ENCODE peak calls at places on chromosome 5, in four cellular contexts. D is activated CD4-positive, CD25-positive, alpha-beta regulatory T cell treated with anti-CD3 and anti-CD28 coated beads, Interleukin-2, amount 50 U/mL, for 16 hours; W is EL; M is NCI-H1694 treated with DMSO at 0.1 percent for 48 hours. K is an unnamed sample.
A peak's percentile ranks its signal among the peaks of the same experiment; 100 is the strongest.

GRCh38 chr5:127958421-127959011 is 125.0 kb upstream of the SLC12A2 start:
- DNase-seq in D (no peak), W (no peak), M (peak; percentile 20), K (no peak)

GRCh38 chr5:95884021-95884333 is 61.5 kb upstream of the GLRX start:
- DNase-seq in W (no peak), M (no peak), D (no peak), K (no peak)

GRCh38 chr5:93395891-93396465 is 185.0 kb downstream of the NR2F1-AS1 start:
- DNase-seq in W (no peak), D (no peak), M (no peak), K (no peak)

GRCh38 chr5:165573445-165573844 is 2068.0 kb downstream of the MAT2B start:
- DNase-seq in W (no peak), D (no peak), M (no peak), K (no peak)

GRCh38 chr5:1315018-1315708 is 20.3 kb upstream of the TERT start:
- DNase-seq in M (no peak), D (no peak), W (no peak), K (peak; percentile 26)

GRCh38 chr5:165630211-165630866 is 2124.9 kb downstream of the MAT2B start:
- DNase-seq in M (peak; percentile 14), W (peak; percentile 0), D (no peak), K (no peak)

GRCh38 chr5:169964247-169964646 is 16.0 kb downstream of the INSYN2B start:
- DNase-seq in W (no peak), M (no peak), D (no peak), K (no peak)

GRCh38 chr5:142280066-142281011 is 44.5 kb downstream of the SPRY4 start:
- DNase-seq in M (no peak), W (no peak), D (no peak), K (no peak)

GRCh38 chr5:172229904-172230303 is 35.9 kb downstream of the EFCAB9 start:
- DNase-seq in W (no peak), D (no peak), M (no peak), K (no peak)

GRCh38 chr5:39177629-39177959 is 41.8 kb downstream of the FYB1 start:
- DNase-seq in W (no peak), M (no peak), D (no peak), K (no peak)

GRCh38 chr5:16897284-16897704 is 38.8 kb downstream of the MYO10 start:
- DNase-seq in M (no peak), W (peak; percentile 59), D (no peak), K (no peak)

GRCh38 chr5:97550164-97550563 is 367.1 kb upstream of the RIOK2 start:
- DNase-seq in M (no peak), W (peak; percentile 62), D (no peak), K (no peak)

GRCh38 chr5:149409268-149409948 is 30.3 kb upstream of the IL17B start:
- DNase-seq in W (no peak), D (no peak), M (no peak), K (no peak)

GRCh38 chr5:51684794-51685355 is 301.6 kb downstream of the ISL1 start:
- DNase-seq in M (no peak), D (no peak), W (no peak), K (no peak)